ENCODE peak calls at places on chromosomes 11 and 22, in four cellular contexts. G is A549, A is SK-N-SH, D is HCT116. L is an unnamed sample.

GRCh38 chr22:46331496-46331895 is 4.0 kb upstream of the TRMU start:
- DNase-seq in G (no peak), A (no peak), D (no peak), L (no peak)

GRCh38 chr22:35842954-35843353 is 125.3 kb downstream of the APOL5 start:
- DNase-seq in G (peak), A (peak), D (peak), L (peak)

GRCh38 chr11:78022397-78023396 is at the start of gene KCTD14:
- DNase-seq in G (no peak), A (peak), D (no peak), L (peak)

GRCh38 chr22:19109198-19110063 is 12.8 kb downstream of the DGCR2 start:
- DNase-seq in G (no peak), A (no peak), D (no peak), L (no peak)

GRCh38 chr11:72233056-72233772 is 8.6 kb downstream of the INPPL1 start:
- DNase-seq in G (no peak), A (no peak), D (no peak), L (no peak)

GRCh38 chr11:134313821-134314607 is 17.8 kb upstream of the GLB1L2 start:
- DNase-seq in G (no peak), A (no peak), D (no peak), L (no peak)

GRCh38 chr22:25282671-25283561 is 63.5 kb downstream of the CRYBB2 start:
- DNase-seq in G (no peak), A (peak), D (no peak), L (peak)

GRCh38 chr11:92332986-92333385 is 108.4 kb downstream of the FAT3 start:
- DNase-seq in G (no peak), A (no peak), D (no peak), L (no peak)

GRCh38 chr11:2531277-2531986 is 86.6 kb downstream of the KCNQ1 start:
- DNase-seq in G (peak), A (peak), D (peak), L (peak)

GRCh38 chr11:57541099-57541670 is 3.8 kb downstream of the SMTNL1 start:
- DNase-seq in G (no peak), A (no peak), D (no peak), L (no peak)

GRCh38 chr11:34053161-34053686 is 1.7 kb downstream of the CAPRIN1 start:
- DNase-seq in G (peak), A (peak), D (no peak), L (peak)

GRCh38 chr22:17247832-17248231 is 28.6 kb upstream of the ADA2 start:
- DNase-seq in G (no peak), A (no peak), D (no peak), L (peak)

DNA sequence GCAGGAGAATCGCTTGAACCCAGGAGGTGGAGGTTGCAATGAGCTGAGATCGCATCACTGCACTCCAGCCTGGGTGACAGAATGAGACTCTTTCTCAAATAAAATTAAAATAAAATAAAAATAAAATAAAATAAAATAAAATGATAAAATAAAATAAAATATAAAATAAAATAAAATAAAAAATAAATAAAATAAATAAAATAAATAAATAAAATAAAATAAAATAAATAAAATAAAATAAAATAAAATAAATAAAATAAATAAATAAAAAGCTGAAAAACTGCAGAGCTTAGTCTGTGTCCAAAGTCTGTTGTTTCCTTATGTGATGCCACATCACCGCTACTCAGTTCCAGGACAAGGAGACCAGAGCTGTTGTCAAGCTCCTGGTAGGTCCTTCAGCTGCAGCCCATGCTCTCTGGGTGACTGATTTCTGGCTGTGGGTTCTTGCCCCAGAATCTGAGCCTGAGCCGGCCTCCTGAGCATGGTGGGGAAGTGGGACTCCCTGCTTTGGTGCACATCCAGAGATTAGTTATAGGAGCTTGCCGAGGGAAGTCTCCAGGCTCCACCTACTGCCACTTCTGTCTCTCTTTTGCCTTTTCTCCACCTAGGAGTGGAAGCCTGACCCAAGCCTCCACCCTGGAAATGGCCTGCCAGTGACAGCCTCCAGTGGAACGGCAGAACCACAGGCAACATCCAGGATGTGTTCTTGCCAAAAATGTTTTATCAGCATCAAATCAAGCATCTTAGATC is 31.3 kb upstream of the ADA2 start:
- DNase-seq in G (no peak), A (no peak), D (no peak), L (no peak)
- TF ChIP-seq REST in G (no peak), A (no peak), D (no peak), L (no peak)

GRCh38 chr11:111720801-111721494 is 45.2 kb downstream of the PPP2R1B start:
- DNase-seq in G (no peak), A (peak), D (no peak), L (no peak)
- TF ChIP-seq REST in G (no peak), A (no peak), D (no peak), L (no peak)

DNA sequence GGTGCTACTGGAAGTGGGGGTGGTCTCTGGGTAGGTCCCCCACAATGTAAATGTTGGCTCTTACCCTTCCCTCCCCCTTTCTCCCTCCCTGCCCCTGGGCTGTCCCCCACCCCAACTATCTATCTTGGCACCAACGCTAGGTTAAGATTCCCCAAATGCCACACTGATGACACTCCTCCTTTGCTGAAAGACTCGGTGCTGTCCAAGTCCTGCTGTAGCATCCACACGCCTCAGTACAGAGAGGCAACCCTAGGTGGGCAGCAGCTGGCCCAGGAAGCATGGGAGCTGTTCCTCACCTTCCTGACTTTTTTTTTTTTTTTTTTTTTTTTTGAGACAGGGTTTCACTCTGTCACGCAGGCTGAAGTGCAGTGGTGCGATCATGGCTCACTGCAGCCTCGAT is 3.4 kb upstream of the KCTD17 start:
- DNase-seq in G (no peak), A (no peak), D (no peak), L (peak)
- TF ChIP-seq REST in G (no peak), A (peak), D (no peak), L (no peak)

GRCh38 chr11:119018074-119018938 is at the start of the genes RPS25 and TRAPPC4:
- DNase-seq in G (peak), A (peak), D (peak), L (peak)
- TF ChIP-seq REST in G (no peak), A (peak), D (no peak), L (no peak)

L was measured in GM23338.